ENCODE peak calls at places on chromosomes 2 and 18, in seven cellular contexts. E, I, H, L, G, P and C are unnamed samples.

GRCh38 chr2:57278451-57278850 is 768.2 kb upstream of the VRK2 start:
- DNase-seq in L (no peak), H (no peak), P (no peak), E (no peak), I (no peak), G (no peak), C (no peak)

GRCh38 chr2:165239230-165239629 is at the start of gene SCN2A:
- DNase-seq in G (peak), H (no peak), L (no peak), P (no peak), I (no peak), E (no peak), C (no peak)

GRCh38 chr2:102080451-102081054 is 62.0 kb upstream of the IL1R1 start:
- DNase-seq in I (no peak), E (no peak), P (no peak), L (no peak), H (no peak), G (peak), C (no peak)

GRCh38 chr18:67142604-67143003 is 373.9 kb downstream of the DSEL start:
- DNase-seq in I (no peak), E (no peak), G (no peak), P (no peak), L (no peak), H (no peak), C (no peak)

GRCh38 chr18:76859474-76860339 is 37.4 kb downstream of the ZNF236 start:
- DNase-seq in L (no peak), G (no peak), E (no peak), I (no peak), P (no peak), H (no peak), C (no peak)

GRCh38 chr2:113061241-113061640 is 2.2 kb downstream of the IL36RN start:
- DNase-seq in G (no peak), E (no peak), I (no peak), P (no peak), H (no peak), L (no peak), C (no peak)

GRCh38 chr18:75384144-75384543 is 43.4 kb downstream of the SMIM21 start:
- DNase-seq in P (no peak), G (no peak), L (no peak), H (no peak), I (no peak), E (no peak), C (no peak)

GRCh38 chr18:9516437-9517064 is 41.2 kb downstream of the RALBP1 start:
- DNase-seq in I (no peak), G (peak), H (no peak), P (no peak), E (no peak), L (no peak), C (no peak)

GRCh38 chr2:195001924-195002323 is 655.1 kb upstream of the SLC39A10 start:
- DNase-seq in E (no peak), L (no peak), G (no peak), I (no peak), P (no peak), H (no peak), C (no peak)

GRCh38 chr18:44181951-44182350 is 498.7 kb upstream of the SETBP1 start:
- DNase-seq in E (no peak), L (no peak), P (no peak), I (no peak), G (no peak), H (no peak), C (no peak)

GRCh38 chr18:79868811-79869541 is 71.2 kb downstream of the KCNG2 start:
- DNase-seq in E (peak), P (no peak), L (no peak), G (no peak), I (no peak), H (no peak), C (no peak)

GRCh38 chr2:88831792-88832248 is 140.3 kb downstream of the RPIA start:
- DNase-seq in G (peak), L (no peak), H (peak), E (peak), I (no peak), P (no peak), C (peak)

GRCh38 chr2:181223239-181223638 is 233.9 kb upstream of the ITGA4 start:
- DNase-seq in I (no peak), G (no peak), L (no peak), P (no peak), E (no peak), H (no peak), C (no peak)

DNA sequence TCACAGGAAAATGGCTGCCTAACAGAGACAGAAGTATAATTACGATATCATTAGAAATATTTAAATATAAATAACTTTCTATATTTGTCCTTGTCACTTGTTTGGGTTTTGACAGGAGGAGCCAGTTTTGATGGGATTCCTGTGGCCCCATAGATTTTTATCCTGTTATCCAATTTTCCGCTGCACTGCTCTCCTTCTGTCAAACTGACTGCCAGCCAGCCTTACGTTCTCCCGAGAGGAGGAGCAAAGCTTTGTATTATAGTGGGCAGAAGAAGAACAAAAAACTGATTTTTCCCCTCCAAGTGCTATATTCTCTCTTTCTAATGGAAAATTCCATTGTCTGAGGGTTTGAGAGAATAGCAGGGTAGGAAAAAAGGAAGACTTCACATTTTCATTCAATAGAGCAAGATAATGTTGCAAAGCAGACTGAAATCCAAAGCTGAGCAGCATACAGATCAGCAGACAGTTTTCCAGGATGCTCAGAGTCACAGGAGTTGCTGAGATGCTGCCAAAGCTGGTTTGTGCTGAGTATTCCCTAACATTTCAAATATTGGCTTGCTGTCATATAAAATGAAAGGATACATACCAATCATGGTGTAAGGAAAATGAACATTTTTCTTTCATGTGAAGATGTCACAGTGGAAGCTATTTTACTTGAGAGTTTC is 238.0 kb downstream of the UBE2E3 start:
- DNase-seq in L (no peak), G (no peak), I (no peak), E (no peak), P (no peak), H (no peak), C (no peak)
- TF ChIP-seq POLR2A in L (no peak), G (no peak), I (no peak), E (no peak), P (no peak), H (no peak), C (no peak)

DNA sequence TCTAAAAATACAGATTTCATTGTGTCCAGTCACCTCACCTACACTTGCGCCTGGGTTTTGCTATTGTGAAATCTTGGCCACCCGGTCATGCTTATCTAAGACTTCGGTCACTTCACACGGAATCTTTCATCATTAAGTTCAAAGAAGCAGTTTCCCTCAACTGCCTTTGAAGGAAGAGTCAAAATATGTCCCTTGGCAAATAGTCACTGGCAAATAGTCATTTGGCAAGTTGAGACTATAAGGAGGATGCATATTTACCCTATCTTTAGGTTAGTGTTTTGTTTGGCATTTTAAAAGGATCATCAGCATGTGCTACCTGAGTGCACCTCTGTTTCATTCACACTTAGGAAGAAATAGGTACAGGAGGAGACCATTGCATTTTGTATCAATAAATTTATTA is 95.9 kb downstream of the FEZ2 start:
- DNase-seq in G (no peak), I (no peak), H (no peak), L (no peak), P (no peak), E (no peak), C (no peak)
- H3K4me3 ChIP-seq in G (no peak), I (no peak), H (no peak), L (no peak), P (no peak), E (no peak), C (no peak)

DNA sequence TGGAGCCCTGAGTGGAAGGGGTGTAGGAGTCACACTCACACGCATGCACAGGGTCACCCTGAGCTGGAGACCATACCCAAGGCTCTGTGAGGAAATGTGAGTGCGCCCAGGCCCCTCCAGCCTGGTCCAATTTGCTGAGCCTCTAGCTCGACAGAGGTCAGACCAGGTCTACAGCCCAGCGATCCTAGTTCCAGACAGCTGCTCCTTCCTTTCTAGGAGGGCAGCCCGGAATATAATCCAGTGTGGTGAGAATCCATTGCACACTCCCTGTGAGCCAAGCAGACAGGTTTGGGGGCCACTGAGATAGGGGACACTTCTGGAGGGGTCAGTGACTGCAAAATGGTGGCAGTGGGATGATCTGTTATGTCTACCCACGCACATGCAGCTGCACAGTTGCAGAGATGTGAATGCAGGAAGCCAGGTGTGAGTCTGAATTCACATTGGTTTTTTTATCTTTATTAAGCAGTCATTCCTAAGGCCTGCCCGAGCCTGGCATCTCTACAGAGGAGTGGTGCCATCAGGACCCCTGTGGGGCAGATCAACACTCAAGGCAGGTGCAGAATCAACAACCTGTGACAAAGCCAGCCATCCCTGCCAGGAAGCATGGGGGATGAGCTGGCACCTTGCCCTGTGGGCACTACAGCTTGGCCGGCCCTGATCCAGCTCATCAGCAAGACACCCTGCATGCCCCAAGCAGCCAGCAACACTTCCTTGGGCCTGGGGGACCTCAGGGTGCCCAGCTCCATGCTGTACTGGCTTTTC is at the start of gene GPR148:
- DNase-seq in E (peak), L (no peak), I (no peak), H (no peak), G (no peak), P (no peak), C (no peak)
- H3K27ac ChIP-seq in E (peak), L (no peak), I (peak), H (peak), G (no peak), P (peak), C (peak)

GRCh38 chr2:38602732-38603401 is at the start of gene HNRNPLL:
- DNase-seq in P (peak), G (peak), I (peak), H (peak), E (peak), L (peak), C (peak)
- TF ChIP-seq POLR2A in P (peak), G (peak), I (peak), H (peak), E (peak), L (peak), C (peak)

DNA sequence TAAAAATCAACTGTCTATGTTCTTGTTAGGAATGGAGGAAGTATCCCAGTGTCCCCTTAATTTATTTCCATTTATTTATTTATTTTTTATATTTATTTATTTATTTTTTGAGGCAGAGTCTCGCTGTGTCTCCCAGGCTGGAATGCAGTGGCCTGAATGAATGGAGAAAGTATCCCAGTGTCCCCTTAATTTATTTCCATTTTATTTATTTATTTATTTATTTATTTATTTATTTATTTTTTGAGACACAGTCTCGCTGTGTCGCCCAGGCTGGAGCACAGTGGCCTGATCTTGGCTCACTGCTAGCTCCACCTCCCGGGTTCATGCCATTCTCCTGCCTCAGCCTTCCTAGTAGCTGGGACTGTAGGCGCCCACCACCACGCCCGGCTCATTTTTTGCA is 34.1 kb downstream of the MIB1 start:
- DNase-seq in G (no peak), P (no peak), L (no peak), H (no peak), E (no peak), I (no peak), C (no peak)
- H3K4me3 ChIP-seq in G (no peak), P (no peak), L (no peak), H (no peak), E (no peak), I (no peak), C (no peak)

GRCh38 chr2:96202152-96202856 is 6.3 kb downstream of the STARD7 start:
- DNase-seq in E (no peak), I (no peak), P (no peak), G (no peak), H (no peak), L (no peak), C (no peak)
- H3K27ac ChIP-seq in E (peak), I (peak), P (no peak), G (peak), H (no peak), L (no peak), C (peak)

DNA sequence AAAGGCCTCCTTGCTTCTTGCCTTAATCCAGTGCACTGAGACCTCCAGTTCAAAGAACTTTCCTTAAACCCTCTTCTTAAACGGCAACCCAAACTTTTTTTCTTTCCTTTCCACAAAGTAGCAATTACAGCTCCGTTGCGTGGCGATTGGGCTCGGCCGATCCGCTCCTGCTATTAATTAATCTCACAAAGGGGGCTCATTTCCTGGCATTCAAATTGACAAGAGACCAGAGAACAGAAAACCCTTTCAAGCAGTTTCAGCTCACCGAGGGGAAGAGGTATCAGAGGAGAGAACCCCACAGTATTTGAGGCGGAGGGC is 531.4 kb downstream of the TMEM182 start:
- DNase-seq in E (no peak), P (no peak), G (no peak), H (no peak), L (no peak), I (no peak), C (no peak)
- TF ChIP-seq POLR2A in E (no peak), P (no peak), G (no peak), H (no peak), L (no peak), I (no peak), C (no peak)

GRCh38 chr2:217941886-217942728 is 60.7 kb downstream of the TNS1 start:
- DNase-seq in G (no peak), H (no peak), P (no peak), L (no peak), E (peak), I (no peak), C (peak)

GRCh38 chr2:217942731-217943335 is 60.0 kb downstream of the TNS1 start:
- DNase-seq in I (no peak), G (no peak), E (peak), H (no peak), L (no peak), P (no peak), C (peak)

GRCh38 chr2:217940261-217941220 is 62.3 kb downstream of the TNS1 start:
- DNase-seq in P (no peak), L (no peak), I (no peak), E (peak), H (no peak), G (no peak), C (no peak)

GRCh38 chr2:217939629-217940245 is 63.1 kb downstream of the TNS1 start:
- DNase-seq in P (no peak), H (no peak), I (no peak), E (peak), L (no peak), G (no peak), C (peak)

DNA sequence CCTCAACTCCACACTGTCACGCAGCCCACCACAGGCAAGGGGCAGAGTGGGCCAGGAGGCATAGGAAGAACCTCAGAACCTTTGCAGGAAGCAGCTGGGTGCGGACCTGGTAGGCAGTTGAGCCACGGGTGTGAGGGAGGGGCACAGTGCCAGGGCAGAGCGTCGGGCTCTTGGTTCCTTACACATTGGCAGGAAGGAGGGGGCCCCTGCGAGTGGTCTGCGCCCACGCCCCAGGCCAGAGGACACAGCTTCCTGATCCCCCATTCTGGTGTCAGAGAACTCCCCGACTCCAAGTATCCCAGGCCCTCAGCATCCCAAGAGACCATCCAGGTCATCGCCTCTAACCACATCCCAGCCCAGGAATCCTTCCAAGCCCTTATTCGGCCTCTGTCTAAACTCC is 61.5 kb downstream of the TNS1 start:
- DNase-seq in L (no peak), P (no peak), H (no peak), E (peak), G (no peak), I (no peak), C (peak)
- H3K4me3 ChIP-seq in L (peak), P (peak), H (no peak), E (peak), G (no peak), I (peak), C (peak)

GRCh38 chr2:45595724-45596435 is 15.2 kb downstream of the SRBD1 start:
- DNase-seq in E (no peak), G (peak), P (no peak), H (no peak), I (no peak), L (no peak), C (peak)

GRCh38 chr2:45602624-45603023 is 8.4 kb downstream of the SRBD1 start:
- DNase-seq in H (no peak), I (no peak), G (no peak), L (no peak), P (no peak), E (no peak), C (no peak)

GRCh38 chr2:45591073-45591472 is 20.0 kb downstream of the SRBD1 start:
- DNase-seq in E (no peak), G (peak), L (no peak), H (no peak), I (no peak), P (no peak), C (no peak)

GRCh38 chr2:45598545-45598944 is 12.5 kb downstream of the SRBD1 start:
- DNase-seq in P (no peak), G (no peak), H (no peak), I (no peak), L (no peak), E (no peak), C (no peak)

GRCh38 chr2:45596761-45597160 is 14.3 kb downstream of the SRBD1 start:
- DNase-seq in G (no peak), E (no peak), H (no peak), L (no peak), I (no peak), P (no peak), C (no peak)
- H3K27ac ChIP-seq in G (no peak), E (no peak), H (no peak), L (no peak), I (no peak), P (no peak), C (no peak)

GRCh38 chr2:24792874-24793751 is at the start of the genes CENPO and PTRHD1:
- DNase-seq in I (peak), H (peak), E (peak), G (peak), P (peak), L (peak), C (peak)
- TF ChIP-seq POLR2A in I (peak), H (peak), E (peak), G (peak), P (no peak), L (peak), C (peak)